ENCODE peak calls at places on chromosome 10, in six cellular contexts. P, O, I, R, M and L are unnamed samples.

GRCh38 chr10:10533417-10533816 is 484.3 kb upstream of the CELF2 start:
- DNase-seq in P (no peak), O (no peak), I (no peak), R (no peak), M (no peak), L (no peak)

GRCh38 chr10:17444062-17444714 is 10.2 kb downstream of the ST8SIA6 start:
- DNase-seq in P (no peak), O (no peak), I (no peak), R (no peak), M (no peak), L (no peak)

GRCh38 chr10:77441541-77442175 is 195.9 kb downstream of the KCNMA1 start:
- DNase-seq in P (no peak), O (no peak), I (no peak), R (no peak), M (no peak), L (no peak)

GRCh38 chr10:115141254-115141653 is 48.1 kb downstream of the ATRNL1 start:
- DNase-seq in P (no peak), O (no peak), I (no peak), R (no peak), M (no peak), L (no peak)

GRCh38 chr10:112227331-112227961 is 43.9 kb upstream of the GPAM start:
- DNase-seq in P (no peak), O (no peak), I (no peak), R (no peak), M (no peak), L (peak; percentile 54)

GRCh38 chr10:36603688-36604087 is 521.7 kb upstream of the ANKRD30A start:
- DNase-seq in P (no peak), O (no peak), I (no peak), R (no peak), M (no peak), L (no peak)

GRCh38 chr10:34565934-34566333 is 249.2 kb downstream of the PARD3 start:
- DNase-seq in P (no peak), O (no peak), I (no peak), R (no peak), M (no peak), L (no peak)

GRCh38 chr10:36534471-36535002 is 590.9 kb upstream of the ANKRD30A start:
- DNase-seq in P (no peak), O (no peak), I (no peak), R (no peak), M (no peak), L (no peak)

GRCh38 chr10:120422459-120422858 is 34.6 kb upstream of the PLPP4 start:
- DNase-seq in P (no peak), O (no peak), I (no peak), R (no peak), M (no peak), L (no peak)

GRCh38 chr10:127968659-127969058 is 61.8 kb downstream of the PTPRE start:
- DNase-seq in P (no peak), O (no peak), I (no peak), R (no peak), M (no peak), L (no peak)

GRCh38 chr10:86757110-86757790 is 831 bp downstream of the BMPR1A start:
- DNase-seq in P (no peak), O (peak; percentile 68), I (no peak), R (peak; percentile 81), M (peak; percentile 46), L (peak; percentile 57)

GRCh38 chr10:4902571-4903011 is 60.6 kb upstream of the AKR1C1 start:
- DNase-seq in P (no peak), O (no peak), I (no peak), R (no peak), M (peak; percentile 32), L (no peak)

GRCh38 chr10:6082496-6083395 is 6.1 kb upstream of the RBM17 start:
- DNase-seq in P (no peak), O (no peak), I (no peak), R (no peak), M (no peak), L (no peak)

GRCh38 chr10:79381804-79382221 is 34.5 kb downstream of the PPIF start:
- DNase-seq in P (peak; percentile 46), O (peak; percentile 65), I (peak; percentile 39), R (peak; percentile 85), M (no peak), L (peak; percentile 53)

GRCh38 chr10:12594448-12594944 is 245.1 kb downstream of the CAMK1D start:
- DNase-seq in P (no peak), O (no peak), I (no peak), R (no peak), M (no peak), L (no peak)

GRCh38 chr10:70494966-70495365 is 16.4 kb downstream of the PALD1 start:
- DNase-seq in P (no peak), O (no peak), I (no peak), R (no peak), M (no peak), L (peak; percentile 77)

GRCh38 chr10:114376523-114376922 is 27.8 kb downstream of the AFAP1L2 start:
- DNase-seq in P (no peak), O (no peak), I (no peak), R (no peak), M (no peak), L (no peak)

GRCh38 chr10:43250925-43251663 is 15.8 kb downstream of the RASGEF1A start:
- DNase-seq in P (peak; percentile 40), O (peak; percentile 49), I (peak; percentile 41), R (peak; percentile 51), M (no peak), L (no peak)

GRCh38 chr10:93752761-93753160 is 5.0 kb upstream of the LGI1 start:
- DNase-seq in P (no peak), O (no peak), I (no peak), R (no peak), M (no peak), L (no peak)

GRCh38 chr10:20048161-20048560 is 231.9 kb downstream of the PLXDC2 start:
- DNase-seq in P (no peak), O (no peak), I (no peak), R (no peak), M (no peak), L (no peak)

GRCh38 chr10:24449334-24449740 is 240.4 kb downstream of the KIAA1217 start:
- DNase-seq in P (no peak), O (no peak), I (no peak), R (no peak), M (no peak), L (no peak)

GRCh38 chr10:77267703-77268630 is 369.6 kb downstream of the KCNMA1 start:
- DNase-seq in P (no peak), O (no peak), I (no peak), R (no peak), M (no peak), L (no peak)

GRCh38 chr10:6044651-6045599 is 17.2 kb downstream of the IL2RA start:
- DNase-seq in P (no peak), O (no peak), I (peak; percentile 3), R (no peak), M (no peak), L (no peak)

GRCh38 chr10:93032809-93033137 is 27.8 kb upstream of the CYP26C1 start:
- DNase-seq in P (no peak), O (no peak), I (no peak), R (no peak), M (no peak), L (no peak)

GRCh38 chr10:98154076-98154475 is 19.6 kb downstream of the R3HCC1L start:
- DNase-seq in P (no peak), O (no peak), I (no peak), R (no peak), M (no peak), L (no peak)
- H3K27ac ChIP-seq in P (no peak overlapping the region), O (no peak overlapping the region), I (no peak overlapping the region), R (no peak overlapping the region), M (no peak overlapping the region), L (no peak overlapping the region)

GRCh38 chr10:3783721-3784432 is 1.1 kb downstream of the KLF6 start:
- DNase-seq in P (peak; percentile 76), O (no peak), I (peak; percentile 62), R (no peak), M (no peak), L (no peak)

GRCh38 chr10:3784510-3785250 is at the start of gene KLF6:
- DNase-seq in P (no peak), O (no peak), I (no peak), R (peak; percentile 92), M (no peak), L (peak; percentile 77)

GRCh38 chr10:3782456-3783312 is 2.3 kb downstream of the KLF6 start:
- DNase-seq in P (peak; percentile 89), O (no peak), I (peak; percentile 33), R (no peak), M (peak; percentile 78), L (peak; percentile 53)

GRCh38 chr10:3782099-3782455 is 2.9 kb downstream of the KLF6 start:
- DNase-seq in P (peak; percentile 76), O (no peak), I (no peak), R (no peak), M (no peak), L (no peak)

DNA sequence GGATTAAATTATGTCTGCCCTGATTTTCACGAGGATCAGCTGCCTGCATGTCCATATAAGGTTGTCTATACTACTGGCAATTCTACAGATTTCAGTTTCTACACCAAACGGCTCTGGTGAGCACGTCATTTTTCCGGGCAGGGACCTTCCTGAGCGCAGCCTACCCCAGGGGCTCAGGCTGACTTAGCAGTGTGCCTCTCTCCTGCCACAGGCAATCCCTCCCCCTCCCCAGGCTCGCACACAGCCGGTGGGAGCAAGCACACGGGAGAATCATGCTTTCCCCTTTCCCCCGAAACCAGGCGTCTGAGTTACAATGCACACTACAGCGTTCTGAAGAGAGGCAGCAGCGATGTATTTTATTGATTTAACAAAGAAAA is 1.7 kb downstream of the KLF6 start:
- DNase-seq in P (peak; percentile 87), O (no peak), I (peak; percentile 53), R (peak; percentile 90), M (no peak), L (peak; percentile 69)
- H3K4me1 ChIP-seq in P (peaks cover 47% of the 10 kb centered on the region), O (peaks cover 32% of the 10 kb centered on the region), I (peaks cover 8% of the 10 kb centered on the region), R (peaks cover 28% of the 10 kb centered on the region), M (peaks cover 34% of the 10 kb centered on the region), L (peaks cover 40% of the 10 kb centered on the region)

DNA sequence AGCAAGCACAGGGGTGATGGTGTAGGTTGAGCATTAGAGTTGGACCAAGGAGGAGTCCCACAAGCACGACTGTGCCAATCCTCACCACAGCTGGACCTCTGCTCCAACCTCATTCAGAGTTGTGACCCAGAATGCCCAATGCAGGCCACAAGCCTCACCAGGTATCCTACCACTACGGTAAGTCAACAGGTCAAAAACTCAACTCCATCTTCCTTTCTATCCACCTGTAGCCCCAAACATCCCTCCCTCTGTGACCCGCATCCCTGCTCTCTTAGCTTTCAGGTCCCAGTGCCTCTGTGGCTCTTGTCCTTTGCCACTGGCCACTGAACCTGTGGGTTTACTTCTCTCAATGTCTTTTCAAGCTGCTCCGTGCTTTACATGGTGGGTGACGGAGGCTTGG is 112.8 kb downstream of the PIP4K2A start:
- DNase-seq in P (no peak), O (no peak), I (no peak), R (no peak), M (no peak), L (no peak)
- H3K27ac ChIP-seq in P (peak overlapping the region; percentile 41), O (no peak overlapping the region), I (no peak overlapping the region), R (no peak overlapping the region), M (no peak overlapping the region), L (no peak overlapping the region)

DNA sequence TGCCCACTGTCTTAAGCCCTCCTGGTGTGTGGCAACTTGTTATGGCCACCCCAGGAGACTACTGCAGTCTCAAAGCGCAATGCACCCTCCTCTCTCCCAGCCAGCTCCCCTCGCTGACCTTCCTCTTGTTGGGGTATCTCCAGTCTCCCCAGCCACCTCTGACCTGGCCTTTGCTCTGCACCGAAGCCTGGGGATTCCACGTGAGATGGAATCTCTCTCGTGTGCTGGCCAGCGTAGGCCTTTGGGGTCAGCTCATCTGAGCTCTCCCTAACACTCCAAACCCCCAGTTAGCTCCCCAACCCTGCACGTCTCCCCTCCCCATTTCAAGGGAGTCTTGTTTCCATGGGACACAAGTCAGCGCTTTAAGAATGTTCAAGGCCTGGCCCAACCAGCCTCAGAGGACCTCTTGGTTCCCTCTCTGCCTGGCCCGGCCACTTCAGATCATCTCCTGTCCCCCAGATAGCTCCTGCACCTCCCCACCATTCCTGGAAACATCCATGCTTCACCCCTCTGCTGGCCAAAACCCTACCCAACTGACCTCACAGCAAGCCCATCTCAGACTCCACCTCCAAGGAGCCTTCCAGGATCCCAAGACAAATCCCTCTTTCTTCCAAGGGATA is 11.2 kb downstream of the ITPRIP start:
- DNase-seq in P (no peak), O (no peak), I (no peak), R (no peak), M (no peak), L (no peak)
- H3K4me1 ChIP-seq in P (peaks cover 100% of the 10 kb centered on the region), O (peaks cover 100% of the 10 kb centered on the region), I (peaks cover 47% of the 10 kb centered on the region), R (peaks cover 79% of the 10 kb centered on the region), M (peaks cover 49% of the 10 kb centered on the region), L (peaks cover 100% of the 10 kb centered on the region)